ENCODE peak calls at places on chromosomes 1 and 21, in five cellular contexts. One of them, this sample, is unnamed. For H3K9me3, the result is how much of the 10 kb centered on the place peaks cover.

GRCh38 chr1:89681045-89681729 is 48.3 kb downstream of the LRRC8C start:
- DNase-seq in right lobe of liver: no peak
- DNase-seq in HCT116: no peak
- DNase-seq in suprapubic skin: no peak
- DNase-seq in testis: no peak
- DNase-seq in this sample: no peak

GRCh38 chr1:22662318-22662717 is 9.3 kb downstream of the C1QB start:
- DNase-seq in right lobe of liver: no peak
- DNase-seq in HCT116: peak
- DNase-seq in suprapubic skin: no peak
- DNase-seq in testis: peak
- DNase-seq in this sample: no peak

GRCh38 chr1:62333431-62333830 is 14.2 kb upstream of the KANK4 start:
- DNase-seq in right lobe of liver: no peak
- DNase-seq in HCT116: peak
- DNase-seq in suprapubic skin: no peak
- DNase-seq in testis: no peak
- DNase-seq in this sample: no peak

GRCh38 chr1:178134061-178134460 is 40.2 kb downstream of the RASAL2 start:
- DNase-seq in right lobe of liver: no peak
- DNase-seq in HCT116: no peak
- DNase-seq in suprapubic skin: no peak
- DNase-seq in testis: no peak
- DNase-seq in this sample: peak

GRCh38 chr1:43978551-43979260 is at the start of gene B4GALT2:
- DNase-seq in right lobe of liver: peak
- DNase-seq in HCT116: no peak
- DNase-seq in suprapubic skin: peak
- DNase-seq in testis: peak
- DNase-seq in this sample: peak

GRCh38 chr1:184945034-184945433 is 29.3 kb downstream of the NIBAN1 start:
- DNase-seq in right lobe of liver: no peak
- DNase-seq in HCT116: no peak
- DNase-seq in suprapubic skin: no peak
- DNase-seq in testis: no peak
- DNase-seq in this sample: no peak

GRCh38 chr1:68528243-68528642 is 31.4 kb upstream of the DEPDC1 start:
- DNase-seq in right lobe of liver: no peak
- DNase-seq in HCT116: no peak
- DNase-seq in suprapubic skin: no peak
- DNase-seq in testis: no peak
- DNase-seq in this sample: no peak

GRCh38 chr1:6108937-6109636 is 63.4 kb downstream of the KCNAB2 start:
- DNase-seq in right lobe of liver: peak
- DNase-seq in HCT116: peak
- DNase-seq in suprapubic skin: no peak
- DNase-seq in testis: no peak
- DNase-seq in this sample: no peak

GRCh38 chr1:243968413-243968812 is 82.7 kb upstream of the ZBTB18 start:
- DNase-seq in right lobe of liver: no peak
- DNase-seq in HCT116: no peak
- DNase-seq in suprapubic skin: no peak
- DNase-seq in testis: no peak
- DNase-seq in this sample: no peak

GRCh38 chr1:32920833-32921232 is 19.6 kb upstream of the TMEM54 start:
- DNase-seq in right lobe of liver: peak
- DNase-seq in HCT116: no peak
- DNase-seq in suprapubic skin: no peak
- DNase-seq in testis: no peak
- DNase-seq in this sample: no peak

GRCh38 chr1:231206856-231207255 is 34.2 kb upstream of the GNPAT start:
- DNase-seq in right lobe of liver: no peak
- DNase-seq in HCT116: no peak
- DNase-seq in suprapubic skin: no peak
- DNase-seq in testis: no peak
- DNase-seq in this sample: no peak

GRCh38 chr1:83763281-83764095 is 235.4 kb downstream of the TTLL7 start:
- DNase-seq in right lobe of liver: no peak
- DNase-seq in HCT116: no peak
- DNase-seq in suprapubic skin: no peak
- DNase-seq in testis: no peak
- DNase-seq in this sample: no peak

GRCh38 chr1:114505148-114505561 is 5.8 kb downstream of the TRIM33 start:
- DNase-seq in right lobe of liver: no peak
- DNase-seq in HCT116: no peak
- DNase-seq in suprapubic skin: no peak
- DNase-seq in testis: no peak
- DNase-seq in this sample: no peak

GRCh38 chr1:27176323-27176722 is 21.4 kb upstream of the SLC9A1 start:
- DNase-seq in right lobe of liver: no peak
- DNase-seq in HCT116: no peak
- DNase-seq in suprapubic skin: no peak
- DNase-seq in testis: no peak
- DNase-seq in this sample: no peak
- H3K9me3 ChIP-seq in right lobe of liver: under half
- H3K9me3 ChIP-seq in HCT116: under half
- H3K9me3 ChIP-seq in suprapubic skin: under half
- H3K9me3 ChIP-seq in testis: under half
- H3K9me3 ChIP-seq in this sample: under half

DNA sequence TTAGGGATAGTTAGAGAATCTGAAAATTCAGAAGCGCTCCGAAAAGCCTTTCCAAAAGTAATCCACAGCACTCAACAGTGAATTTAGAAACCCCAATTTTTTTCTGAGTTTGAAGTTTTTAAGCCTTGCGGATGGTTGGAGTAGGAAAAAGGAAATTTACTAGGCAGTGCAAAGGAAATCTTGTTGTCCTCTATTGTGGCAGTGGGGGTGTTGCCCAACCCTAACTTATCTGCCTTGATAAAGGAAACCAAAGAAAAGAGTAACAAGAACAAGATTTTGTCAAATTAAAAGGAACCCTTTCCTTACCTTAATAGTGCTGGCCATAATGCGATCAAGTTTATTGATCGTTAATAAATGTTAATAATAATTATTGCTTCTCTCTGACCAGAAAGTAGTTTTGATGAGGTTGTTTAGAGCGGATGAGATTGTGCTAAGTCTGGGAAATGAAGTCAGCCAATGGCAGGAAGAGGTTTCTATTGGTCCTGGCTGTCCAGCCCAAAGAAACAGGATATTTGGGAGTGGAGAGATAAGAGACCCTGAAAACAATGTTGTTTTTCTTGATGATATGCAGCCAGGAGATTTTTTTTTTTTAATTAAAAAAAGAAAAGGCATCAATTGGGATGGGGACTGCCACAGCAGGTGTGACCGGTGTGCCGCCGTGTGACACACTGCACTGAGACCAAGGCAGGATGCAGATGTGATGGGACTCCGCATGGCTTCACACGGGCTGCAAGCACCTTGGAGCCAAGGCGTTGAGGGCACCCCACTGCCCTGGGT is at the start of gene ERG:
- DNase-seq in right lobe of liver: no peak
- DNase-seq in HCT116: no peak
- DNase-seq in suprapubic skin: no peak
- DNase-seq in testis: no peak
- DNase-seq in this sample: no peak
- H3K27ac ChIP-seq in right lobe of liver: peak
- H3K27ac ChIP-seq in HCT116: no peak
- H3K27ac ChIP-seq in suprapubic skin: peak
- H3K27ac ChIP-seq in testis: no peak
- H3K27ac ChIP-seq in this sample: peak

DNA sequence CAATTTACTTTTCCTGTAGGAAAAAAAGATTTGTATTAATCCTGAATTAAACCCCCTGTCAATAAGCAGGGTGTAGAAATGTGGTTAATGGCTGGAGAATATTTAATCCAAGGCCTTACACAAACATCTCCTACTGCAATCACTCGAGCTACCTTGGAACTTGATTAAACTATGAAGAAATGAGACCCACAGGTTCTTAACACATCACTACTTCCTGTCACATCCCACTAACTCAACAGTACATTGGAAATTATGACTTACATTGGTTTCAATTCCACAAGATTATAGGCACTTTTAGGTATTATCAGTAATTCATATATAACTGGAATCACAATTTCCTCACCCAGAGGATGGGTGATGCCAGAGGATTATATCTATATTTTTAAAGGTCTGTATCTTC is 480.3 kb downstream of the MRPL39 start:
- DNase-seq in right lobe of liver: no peak
- DNase-seq in HCT116: no peak
- DNase-seq in suprapubic skin: no peak
- DNase-seq in testis: no peak
- DNase-seq in this sample: no peak
- TF ChIP-seq POLR2A in right lobe of liver: no peak
- TF ChIP-seq POLR2A in HCT116: no peak
- TF ChIP-seq POLR2A in suprapubic skin: no peak
- TF ChIP-seq POLR2A in testis: no peak
- TF ChIP-seq POLR2A in this sample: no peak

GRCh38 chr1:212305342-212305741 is 20.1 kb downstream of the PPP2R5A start:
- DNase-seq in right lobe of liver: no peak
- DNase-seq in HCT116: no peak
- DNase-seq in suprapubic skin: no peak
- DNase-seq in testis: no peak
- DNase-seq in this sample: no peak
- H3K9me3 ChIP-seq in right lobe of liver: under half
- H3K9me3 ChIP-seq in HCT116: under half
- H3K9me3 ChIP-seq in suprapubic skin: under half
- H3K9me3 ChIP-seq in testis: under half
- H3K9me3 ChIP-seq in this sample: under half

GRCh38 chr1:183197762-183198161 is 11.7 kb downstream of the LAMC2 start:
- DNase-seq in right lobe of liver: no peak
- DNase-seq in HCT116: no peak
- DNase-seq in suprapubic skin: no peak
- DNase-seq in testis: no peak
- DNase-seq in this sample: no peak

GRCh38 chr1:183200451-183200850 is 14.4 kb downstream of the LAMC2 start:
- DNase-seq in right lobe of liver: no peak
- DNase-seq in HCT116: no peak
- DNase-seq in suprapubic skin: no peak
- DNase-seq in testis: no peak
- DNase-seq in this sample: no peak

GRCh38 chr1:183198463-183198862 is 12.4 kb downstream of the LAMC2 start:
- DNase-seq in right lobe of liver: no peak
- DNase-seq in HCT116: no peak
- DNase-seq in suprapubic skin: no peak
- DNase-seq in testis: peak
- DNase-seq in this sample: no peak

GRCh38 chr1:183203094-183203493 is 17.0 kb downstream of the LAMC2 start:
- DNase-seq in right lobe of liver: no peak
- DNase-seq in HCT116: no peak
- DNase-seq in suprapubic skin: no peak
- DNase-seq in testis: no peak
- DNase-seq in this sample: no peak

DNA sequence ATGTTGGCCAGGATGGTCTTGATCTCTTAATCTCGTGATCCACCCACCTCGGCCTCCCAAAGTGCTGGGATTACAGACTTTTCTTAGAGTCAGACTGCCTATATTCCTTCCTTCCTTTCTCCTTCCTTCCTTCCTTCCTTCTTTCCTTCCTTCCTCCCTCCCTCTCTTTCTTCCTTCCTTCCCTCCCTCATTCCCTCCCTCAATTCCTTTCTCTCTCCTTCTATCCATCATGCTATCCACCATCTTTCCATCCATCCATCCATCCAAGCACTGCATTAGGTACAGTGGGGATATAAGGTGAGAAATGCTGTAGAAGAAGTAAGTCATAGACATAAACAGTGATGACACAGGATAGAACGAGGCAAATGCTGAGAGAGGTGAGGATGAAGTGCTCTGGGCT is 13.2 kb downstream of the LAMC2 start:
- DNase-seq in right lobe of liver: no peak
- DNase-seq in HCT116: no peak
- DNase-seq in suprapubic skin: no peak
- DNase-seq in testis: no peak
- DNase-seq in this sample: no peak
- H3K27ac ChIP-seq in right lobe of liver: no peak
- H3K27ac ChIP-seq in HCT116: no peak
- H3K27ac ChIP-seq in suprapubic skin: peak
- H3K27ac ChIP-seq in testis: no peak
- H3K27ac ChIP-seq in this sample: no peak